ENCODE peak calls at places on chromosome 17, in eight cellular contexts. K is neural crest cell, U is GM19239, E is lower leg skin, T is occipital lobe, S is neural progenitor cell, B is GDM1, X is nucleus accumbens. J is an unnamed sample.

GRCh38 chr17:82882715-82883446 is 43.1 kb upstream of the ZNF750 start:
- DNase-seq in B (no peak), T (no peak), S (no peak), K (no peak), E (peak; percentile 91), U (no peak), X (no peak), J (no peak)

GRCh38 chr17:76246080-76247066 is 6.1 kb upstream of the RNF157 start:
- DNase-seq in K (no peak), U (peak; percentile 80), B (peak; percentile 24), S (no peak), E (peak; percentile 75), T (no peak), X (no peak), J (no peak)

GRCh38 chr17:9162275-9162985 is 141.1 kb downstream of the NTN1 start:
- DNase-seq in S (peak; percentile 50), B (no peak), K (peak; percentile 44), U (no peak), T (no peak), E (no peak), X (no peak), J (no peak)

GRCh38 chr17:61338000-61338864 is 61.4 kb upstream of the TBX2 start:
- DNase-seq in S (no peak), B (no peak), U (no peak), E (no peak), K (no peak), X (no peak), T (no peak), J (peak; percentile 75)

GRCh38 chr17:19867654-19868395 is at the start of gene ULK2:
- DNase-seq in K (peak; percentile 64), B (no peak), E (peak; percentile 88), S (peak; percentile 89), T (peak; percentile 61), X (peak; percentile 39), U (peak; percentile 60), J (peak; percentile 27)

GRCh38 chr17:77555741-77556291 is 402.7 kb upstream of the TNRC6C start:
- DNase-seq in U (no peak), K (no peak), T (peak; percentile 62), E (no peak), X (peak; percentile 56), B (no peak), S (peak; percentile 31), J (no peak)

GRCh38 chr17:82281502-82282238 is 8.2 kb upstream of the CSNK1D start:
- DNase-seq in E (no peak), U (no peak), S (no peak), T (no peak), X (no peak), B (no peak), K (no peak), J (no peak)

GRCh38 chr17:62140836-62141235 is 75.8 kb upstream of the MED13 start:
- DNase-seq in U (no peak), T (no peak), X (no peak), E (no peak), B (no peak), S (no peak), K (no peak), J (no peak)

GRCh38 chr17:73822371-73822770 is 178.1 kb upstream of the SDK2 start:
- DNase-seq in E (peak; percentile 15), X (no peak), T (no peak), U (no peak), B (no peak), S (no peak), K (no peak), J (no peak)

GRCh38 chr17:50457621-50458020 is 11.1 kb downstream of the CHAD start:
- DNase-seq in X (no peak), U (no peak), B (no peak), E (no peak), K (no peak), T (no peak), S (no peak), J (no peak)

GRCh38 chr17:34581446-34582184 is 2.2 kb downstream of the TMEM132E start:
- DNase-seq in B (no peak), X (no peak), U (no peak), E (no peak), K (no peak), S (peak; percentile 65), T (no peak), J (no peak)

GRCh38 chr17:66541461-66542182 is 239.2 kb downstream of the PRKCA start:
- DNase-seq in S (no peak), X (no peak), T (no peak), B (no peak), U (peak; percentile 23), K (no peak), E (no peak), J (peak; percentile 82)

GRCh38 chr17:66560691-66561090 is 258.3 kb downstream of the PRKCA start:
- DNase-seq in X (no peak), K (no peak), S (no peak), B (no peak), T (no peak), E (no peak), U (no peak), J (no peak)

GRCh38 chr17:349666-350065 is 2.9 kb downstream of the RPH3AL start:
- DNase-seq in B (no peak), X (no peak), S (no peak), T (no peak), K (no peak), U (no peak), E (peak; percentile 42), J (no peak)

GRCh38 chr17:7825206-7825980 is 8.6 kb upstream of the KDM6B start:
- DNase-seq in S (peak; percentile 21), B (no peak), U (no peak), E (peak; percentile 68), X (peak; percentile 7), T (no peak), K (no peak), J (no peak)

GRCh38 chr17:46977348-46977747 is 1.7 kb downstream of the RPRML start:
- DNase-seq in S (peak; percentile 93), B (no peak), X (no peak), K (peak; percentile 61), T (peak; percentile 67), U (no peak), E (no peak), J (no peak)

GRCh38 chr17:21688293-21688949 is 3.9 kb upstream of the KCNJ18 start:
- DNase-seq in S (no peak), X (no peak), E (no peak), B (no peak), T (no peak), K (no peak), U (no peak), J (no peak)

GRCh38 chr17:11278186-11278983 is 37.4 kb downstream of the SHISA6 start:
- DNase-seq in B (no peak), K (no peak), T (no peak), U (no peak), S (peak; percentile 36), X (no peak), E (peak; percentile 28), J (no peak)

GRCh38 chr17:69188064-69188463 is 40.6 kb downstream of the ABCA10 start:
- DNase-seq in S (no peak), E (no peak), B (no peak), T (no peak), K (no peak), X (no peak), U (no peak), J (no peak)

GRCh38 chr17:63542218-63542545 is 8.1 kb upstream of the DCAF7 start:
- DNase-seq in K (no peak), S (no peak), T (no peak), B (no peak), E (no peak), X (no peak), U (no peak), J (no peak)

GRCh38 chr17:50562266-50563094 is 2.0 kb downstream of the CACNA1G start:
- DNase-seq in S (no peak), U (no peak), K (no peak), E (no peak), B (no peak), T (no peak), X (no peak), J (no peak)

GRCh38 chr17:75575197-75575596 is 12.4 kb upstream of the MYO15B start:
- DNase-seq in S (no peak), K (no peak), X (no peak), T (no peak), U (no peak), B (no peak), E (no peak), J (no peak)

GRCh38 chr17:56710986-56711385 is 117.5 kb downstream of the NOG start:
- DNase-seq in U (no peak), T (no peak), E (no peak), B (no peak), K (no peak), X (no peak), S (no peak), J (no peak)

GRCh38 chr17:413706-414440 is 61.3 kb upstream of the RPH3AL start:
- DNase-seq in X (no peak), U (no peak), E (no peak), B (peak; percentile 88), K (no peak), S (no peak), T (no peak), J (no peak)

GRCh38 chr17:68357886-68358285 is 66.6 kb downstream of the ARSG start:
- DNase-seq in U (no peak), S (no peak), B (no peak), T (no peak), K (no peak), E (no peak), X (no peak), J (no peak)

GRCh38 chr17:61813211-61813610 is 50.1 kb downstream of the BRIP1 start:
- DNase-seq in X (no peak), K (no peak), T (no peak), U (no peak), S (no peak), B (no peak), E (no peak), J (no peak)

GRCh38 chr17:18960803-18961511 is 9.0 kb downstream of the SLC5A10 start:
- DNase-seq in S (peak; percentile 89), U (peak; percentile 94), E (peak; percentile 96), K (peak; percentile 96), B (peak; percentile 59), X (peak; percentile 27), T (peak; percentile 15), J (no peak)

GRCh38 chr17:1829189-1829578 is 518 bp downstream of the SMYD4 start:
- DNase-seq in K (no peak), T (no peak), E (no peak), U (no peak), S (no peak), X (no peak), B (no peak), J (no peak)

GRCh38 chr17:32878211-32878610 is 1.3 kb upstream of the MYO1D start:
- DNase-seq in T (peak; percentile 29), E (peak; percentile 93), K (no peak), S (no peak), X (no peak), U (no peak), B (no peak), J (peak; percentile 75)

GRCh38 chr17:20010099-20010863 is 1.1 kb downstream of the SPECC1 start:
- DNase-seq in E (no peak), B (peak; percentile 21), S (peak; percentile 58), U (no peak), K (peak; percentile 12), T (peak; percentile 56), X (peak; percentile 58), J (peak; percentile 43)

GRCh38 chr17:14352139-14352538 is 51.3 kb downstream of the HS3ST3B1 start:
- DNase-seq in T (no peak), S (no peak), E (no peak), B (no peak), U (no peak), K (no peak), X (no peak), J (no peak)

GRCh38 chr17:61362396-61362795 is 37.2 kb upstream of the TBX2 start:
- DNase-seq in B (no peak), U (no peak), E (no peak), K (no peak), X (no peak), S (no peak), T (no peak), J (no peak)

GRCh38 chr17:6243186-6243585 is 173.0 kb downstream of the WSCD1 start:
- DNase-seq in B (no peak), T (no peak), K (no peak), X (no peak), U (no peak), S (no peak), E (no peak), J (no peak)

GRCh38 chr17:35554668-35555067 is 6.0 kb downstream of the SLFN14 start:
- DNase-seq in E (no peak), X (no peak), K (no peak), U (no peak), S (no peak), T (no peak), B (no peak), J (no peak)